ENCODE peak calls at places on chromosomes 3 and 15, in eight cellular contexts. Q, N, O, U, A, W, E and F are unnamed samples.

GRCh38 chr15:48175126-48175525 is 3.0 kb downstream of the MYEF2 start:
- DNase-seq in U (no peak), E (no peak), A (no peak), O (no peak), N (no peak), Q (no peak), W (no peak), F (no peak)

GRCh38 chr3:123258359-123258758 is 56.6 kb downstream of the SEC22A start:
- DNase-seq in U (no peak), N (no peak), Q (no peak), O (no peak), W (no peak), A (no peak), E (no peak), F (no peak)

GRCh38 chr15:31393441-31394091 is 66.9 kb downstream of the KLF13 start:
- DNase-seq in E (no peak), N (no peak), A (peak; percentile 60), W (no peak), O (no peak), U (no peak), Q (no peak), F (no peak)

GRCh38 chr3:176951144-176951543 is 246.1 kb downstream of the TBL1XR1 start:
- DNase-seq in O (no peak), A (no peak), U (no peak), E (no peak), W (no peak), N (no peak), Q (no peak), F (no peak)

GRCh38 chr3:58237238-58237939 is at the start of gene ABHD6:
- DNase-seq in A (peak; percentile 94), E (peak; percentile 73), O (peak; percentile 80), U (no peak), W (peak; percentile 70), Q (peak; percentile 67), N (no peak), F (peak; percentile 43)

GRCh38 chr15:27124287-27124830 is 153.4 kb downstream of the GABRG3 start:
- DNase-seq in O (no peak), U (no peak), E (no peak), N (no peak), Q (peak; percentile 24), A (no peak), W (no peak), F (no peak)

GRCh38 chr15:92059036-92059970 is 205.8 kb downstream of the SLCO3A1 start:
- DNase-seq in Q (no peak), W (peak; percentile 29), O (no peak), N (no peak), A (no peak), U (no peak), E (peak; percentile 61), F (no peak)

GRCh38 chr3:129346690-129347440 is 68.2 kb downstream of the HMCES start:
- DNase-seq in A (no peak), Q (no peak), O (no peak), E (no peak), N (no peak), U (no peak), W (no peak), F (no peak)

GRCh38 chr3:4504340-4505261 is 11.5 kb downstream of the ITPR1 start:
- DNase-seq in N (no peak), U (no peak), W (peak; percentile 3), A (peak; percentile 68), O (peak; percentile 31), E (peak; percentile 39), Q (peak; percentile 58), F (no peak)

GRCh38 chr3:182400838-182401237 is 392.5 kb upstream of the ATP11B start:
- DNase-seq in O (no peak), E (no peak), W (no peak), A (no peak), Q (no peak), N (no peak), U (no peak), F (no peak)

GRCh38 chr15:85642693-85643058 is 152.0 kb downstream of the KLHL25 start:
- DNase-seq in O (no peak), N (no peak), A (no peak), E (no peak), Q (no peak), U (no peak), W (no peak), F (peak; percentile 75)

GRCh38 chr3:134340362-134340997 is 33.8 kb downstream of the AMOTL2 start:
- DNase-seq in W (no peak), A (no peak), E (no peak), O (no peak), U (no peak), N (no peak), Q (no peak), F (no peak)

GRCh38 chr3:129942296-129942695 is 32.2 kb upstream of the TRH start:
- DNase-seq in Q (peak; percentile 48), A (peak; percentile 64), O (peak; percentile 36), W (peak; percentile 68), U (peak; percentile 23), N (no peak), E (peak; percentile 38), F (peak; percentile 26)

GRCh38 chr3:8052599-8053185 is 448.9 kb upstream of the LMCD1 start:
- DNase-seq in W (no peak), Q (no peak), E (no peak), N (no peak), A (no peak), U (no peak), O (no peak), F (no peak)

GRCh38 chr3:98809561-98809960 is 46.4 kb downstream of the ST3GAL6 start:
- DNase-seq in A (no peak), N (no peak), W (no peak), O (no peak), Q (no peak), E (no peak), U (no peak), F (no peak)

GRCh38 chr15:55993804-55994539 is 560 bp upstream of the NEDD4 start:
- DNase-seq in E (peak; percentile 46), W (peak; percentile 62), A (no peak), Q (no peak), O (no peak), N (no peak), U (no peak), F (peak; percentile 46)

GRCh38 chr15:71116366-71116765 is 1.1 kb downstream of the THSD4 start:
- DNase-seq in N (no peak), Q (no peak), A (no peak), E (no peak), O (no peak), U (no peak), W (peak; percentile 61), F (no peak)

GRCh38 chr15:97815841-97816240 is 144.7 kb upstream of the ARRDC4 start:
- DNase-seq in E (no peak), Q (no peak), W (no peak), A (no peak), U (no peak), N (no peak), O (no peak), F (no peak)

GRCh38 chr15:63188247-63188936 is 1.0 kb upstream of the RAB8B start:
- DNase-seq in E (no peak), Q (no peak), U (no peak), A (no peak), W (no peak), N (no peak), O (no peak), F (no peak)

GRCh38 chr3:21936207-21936606 is 185.2 kb upstream of the ZNF385D start:
- DNase-seq in A (no peak), Q (no peak), N (no peak), E (no peak), O (no peak), U (no peak), W (no peak), F (no peak)

GRCh38 chr3:188052229-188052965 is 101.6 kb upstream of the LPP start:
- DNase-seq in A (no peak), E (peak; percentile 20), U (no peak), W (no peak), O (no peak), N (no peak), Q (peak; percentile 3), F (no peak)

GRCh38 chr3:63279000-63279366 is 875 bp downstream of the SYNPR start:
- DNase-seq in W (no peak), O (no peak), N (no peak), U (no peak), Q (no peak), E (no peak), A (no peak), F (no peak)

GRCh38 chr3:9649791-9650521 is 651 bp downstream of the MTMR14 start:
- DNase-seq in W (peak; percentile 4), N (no peak), U (no peak), A (no peak), Q (no peak), E (no peak), O (peak; percentile 21), F (no peak)

GRCh38 chr15:39588531-39589192 is 7.8 kb downstream of the THBS1 start:
- DNase-seq in Q (no peak), U (peak; percentile 47), E (peak; percentile 24), O (no peak), N (no peak), A (no peak), W (no peak), F (no peak)

GRCh38 chr3:141414141-141414689 is 45.9 kb downstream of the ZBTB38 start:
- DNase-seq in Q (no peak), E (no peak), W (no peak), N (no peak), U (peak; percentile 91), O (no peak), A (no peak), F (no peak)

GRCh38 chr3:126132751-126133511 is 47.5 kb downstream of the ALDH1L1 start:
- DNase-seq in A (peak; percentile 54), W (no peak), O (no peak), Q (no peak), N (peak; percentile 2), E (no peak), U (no peak), F (no peak)

GRCh38 chr3:172249039-172249438 is 199.2 kb downstream of the GHSR start:
- DNase-seq in Q (no peak), N (no peak), E (peak; percentile 61), O (no peak), A (no peak), U (no peak), W (no peak), F (peak; percentile 58)

GRCh38 chr15:76116138-76116885 is 56.5 kb downstream of the TMEM266 start:
- DNase-seq in N (no peak), A (no peak), E (no peak), U (no peak), O (no peak), W (no peak), Q (no peak), F (no peak)

GRCh38 chr3:61758839-61759238 is 197.5 kb downstream of the PTPRG start:
- DNase-seq in Q (no peak), N (no peak), W (no peak), O (no peak), U (no peak), A (no peak), E (no peak), F (no peak)

GRCh38 chr15:101206173-101206572 is 45.7 kb downstream of the CHSY1 start:
- DNase-seq in E (no peak), N (no peak), O (peak; percentile 78), Q (no peak), W (no peak), A (peak; percentile 93), U (no peak), F (no peak)

GRCh38 chr15:49815937-49816336 is 195.1 kb downstream of the DTWD1 start:
- DNase-seq in A (no peak), U (peak; percentile 92), N (peak; percentile 84), Q (no peak), O (no peak), E (peak; percentile 19), W (no peak), F (peak; percentile 77)

GRCh38 chr15:22979699-22980188 is 424 bp downstream of the CYFIP1 start:
- DNase-seq in E (peak; percentile 39), O (peak; percentile 20), U (no peak), W (peak; percentile 46), A (peak; percentile 62), Q (peak; percentile 20), N (no peak), F (no peak)

GRCh38 chr15:57892181-57892580 is 173.3 kb downstream of the ALDH1A2 start:
- DNase-seq in W (no peak), E (peak; percentile 37), U (no peak), A (no peak), N (no peak), O (no peak), Q (no peak), F (no peak)

GRCh38 chr15:45157056-45157455 is 27.3 kb downstream of the DUOX1 start:
- DNase-seq in W (peak; percentile 72), Q (no peak), A (no peak), U (peak; percentile 40), E (peak; percentile 42), O (no peak), N (peak; percentile 35), F (peak; percentile 90)